ENCODE peak calls at places on chromosomes 4 and X, in six cellular contexts. P is K562, V is HepG2, G is GM12878, L is GM12892, T is H1. Z is an unnamed sample.

GRCh38 chr4:8821151-8821950 is 50.3 kb downstream of the HMX1 start:
- DNase-seq in P (no peak), V (no peak), G (no peak), L (peak), T (no peak), Z (no peak)

GRCh38 chrX:65894138-65894537 is 145.7 kb downstream of the VSIG4 start:
- DNase-seq in P (no peak), V (no peak), G (no peak), L (no peak), T (no peak), Z (no peak)

GRCh38 chr4:954211-955020 is 19.0 kb downstream of the DGKQ start:
- DNase-seq in P (no peak), V (no peak), G (no peak), L (no peak), T (no peak), Z (peak)

GRCh38 chr4:68490826-68491457 is 43.7 kb downstream of the TMPRSS11E start:
- DNase-seq in P (no peak), V (no peak), G (no peak), L (no peak), T (no peak), Z (no peak)

GRCh38 chrX:9885150-9885549 is 82.0 kb upstream of the CLDN34 start:
- DNase-seq in P (peak), V (peak), G (no peak), L (peak), T (no peak), Z (peak)

GRCh38 chrX:71282514-71283408 is 674 bp upstream of the NONO start:
- DNase-seq in P (no peak), V (peak), G (no peak), L (no peak), T (no peak), Z (no peak)

GRCh38 chrX:119692241-119693031 is 532 bp downstream of the SEPTIN6 start:
- DNase-seq in P (peak), V (no peak), G (no peak), L (no peak), T (no peak), Z (no peak)

GRCh38 chr4:53022162-53023100 is 160.3 kb downstream of the RASL11B start:
- DNase-seq in P (no peak), V (no peak), G (no peak), L (no peak), T (no peak), Z (no peak)

GRCh38 chr4:169791064-169791463 is 33.3 kb upstream of the HPF1 start:
- DNase-seq in P (no peak), V (no peak), G (no peak), L (no peak), T (no peak), Z (no peak)

GRCh38 chr4:118682928-118683327 is 2.3 kb upstream of the METTL14 start:
- DNase-seq in P (peak), V (peak), G (no peak), L (no peak), T (no peak), Z (no peak)

GRCh38 chr4:4502694-4503311 is 39.0 kb downstream of the STX18 start:
- DNase-seq in P (no peak), V (no peak), G (no peak), L (no peak), T (no peak), Z (no peak)

GRCh38 chr4:5952286-5953002 is 59.6 kb upstream of the CRMP1 start:
- DNase-seq in P (no peak), V (no peak), G (no peak), L (no peak), T (no peak), Z (no peak)

GRCh38 chr4:58766763-58767162 is 1656.6 kb upstream of the IGFBP7 start:
- DNase-seq in P (no peak), V (no peak), G (no peak), L (no peak), T (no peak), Z (no peak)

GRCh38 chr4:106032851-106033286 is 137.6 kb downstream of the NPNT start:
- DNase-seq in P (no peak), V (peak), G (no peak), L (no peak), T (no peak), Z (no peak)

GRCh38 chrX:24186986-24187385 is 37.5 kb downstream of the ZFX start:
- DNase-seq in P (no peak), V (peak), G (no peak), L (no peak), T (no peak), Z (no peak)

GRCh38 chr4:184748251-184748652 is 14.4 kb upstream of the CENPU start:
- DNase-seq in P (no peak), V (no peak), G (no peak), L (no peak), T (no peak), Z (no peak)

GRCh38 chr4:149765630-149766029 is 50.0 kb downstream of the IQCM start:
- DNase-seq in P (no peak), V (no peak), G (no peak), L (no peak), T (no peak), Z (no peak)

GRCh38 chrX:51641421-51642021 is 22.8 kb upstream of the CENPVL3 start:
- DNase-seq in P (peak), V (peak), G (no peak), L (no peak), T (no peak), Z (peak)

GRCh38 chr4:110073045-110073845 is 125.2 kb downstream of the ELOVL6 start:
- DNase-seq in P (no peak), V (no peak), G (no peak), L (no peak), T (no peak), Z (no peak)

GRCh38 chr4:51843309-51844156 is 580 bp downstream of the DCUN1D4 start:
- DNase-seq in P (peak), V (peak), G (no peak), L (peak), T (no peak), Z (peak)

GRCh38 chr4:689498-690122 is 659 bp upstream of the SLC49A3 start:
- DNase-seq in P (no peak), V (no peak), G (no peak), L (no peak), T (no peak), Z (no peak)

GRCh38 chrX:50161143-50161542 is 39.7 kb downstream of the AKAP4 start:
- DNase-seq in P (no peak), V (no peak), G (no peak), L (no peak), T (no peak), Z (no peak)

GRCh38 chr4:7068883-7069282 is 1.0 kb upstream of the GRPEL1 start:
- DNase-seq in P (peak), V (no peak), G (no peak), L (no peak), T (no peak), Z (no peak)

GRCh38 chr4:74109894-74110605 is 11.1 kb upstream of the CXCL2 start:
- DNase-seq in P (no peak), V (no peak), G (no peak), L (no peak), T (no peak), Z (no peak)

GRCh38 chr4:110424144-110424543 is 51.8 kb upstream of the ENPEP start:
- DNase-seq in P (no peak), V (no peak), G (no peak), L (no peak), T (no peak), Z (no peak)

GRCh38 chr4:182901337-182901736 is 15.8 kb downstream of the DCTD start:
- DNase-seq in P (no peak), V (no peak), G (no peak), L (no peak), T (no peak), Z (no peak)

GRCh38 chr4:19104176-19104575 is 1082.6 kb upstream of the LCORL start:
- DNase-seq in P (no peak), V (no peak), G (no peak), L (no peak), T (no peak), Z (no peak)

GRCh38 chr4:10926025-10926424 is 241.5 kb upstream of the CLNK start:
- DNase-seq in P (no peak), V (no peak), G (no peak), L (no peak), T (no peak), Z (no peak)

GRCh38 chrX:134375691-134376090 is 84.3 kb upstream of the HPRT1 start:
- DNase-seq in P (no peak), V (no peak), G (no peak), L (no peak), T (no peak), Z (no peak)

GRCh38 chr4:17447675-17448298 is 64.1 kb downstream of the QDPR start:
- DNase-seq in P (peak), V (peak), G (peak), L (no peak), T (no peak), Z (peak)

GRCh38 chr4:94165256-94165655 is 42.4 kb upstream of the SMARCAD1 start:
- DNase-seq in P (no peak), V (peak), G (no peak), L (no peak), T (peak), Z (no peak)

GRCh38 chr4:60897415-60897814 is 302.7 kb upstream of the ADGRL3 start:
- DNase-seq in P (no peak), V (no peak), G (no peak), L (no peak), T (no peak), Z (no peak)

GRCh38 chr4:6472387-6473263 is at the start of gene PPP2R2C:
- DNase-seq in P (peak), V (no peak), G (no peak), L (no peak), T (no peak), Z (no peak)

GRCh38 chr4:138053601-138054322 is 188.4 kb downstream of the SLC7A11 start:
- DNase-seq in P (no peak), V (no peak), G (no peak), L (no peak), T (no peak), Z (no peak)

GRCh38 chr4:92483341-92483740 is 179.6 kb downstream of the GRID2 start:
- DNase-seq in P (no peak), V (no peak), G (no peak), L (no peak), T (no peak), Z (no peak)

GRCh38 chrX:130118941-130119640 is 8.8 kb upstream of the ELF4 start:
- DNase-seq in P (no peak), V (no peak), G (no peak), L (no peak), T (no peak), Z (no peak)

GRCh38 chrX:69504626-69505612 is 793 bp downstream of the NALF2 start:
- DNase-seq in P (no peak), V (no peak), G (no peak), L (no peak), T (no peak), Z (no peak)

GRCh38 chrX:69505772-69506616 is 1.9 kb downstream of the NALF2 start:
- DNase-seq in P (no peak), V (no peak), G (no peak), L (no peak), T (no peak), Z (no peak)

GRCh38 chrX:69503228-69503834 is 795 bp upstream of the NALF2 start:
- DNase-seq in P (no peak), V (peak), G (no peak), L (no peak), T (no peak), Z (no peak)

GRCh38 chrX:69501433-69501832 is 2.7 kb upstream of the NALF2 start:
- DNase-seq in P (no peak), V (peak), G (no peak), L (no peak), T (no peak), Z (no peak)

GRCh38 chrX:69503835-69504625 is at the start of gene NALF2:
- DNase-seq in P (peak), V (peak), G (no peak), L (no peak), T (no peak), Z (no peak)
- TF ChIP-seq POLR2A in P (no peak), V (peak), G (no peak), L (no peak), T (no peak), Z (no peak)

GRCh38 chr4:99305638-99306380 is 15.0 kb upstream of the ADH1A start:
- DNase-seq in P (no peak), V (no peak), G (no peak), L (no peak), T (no peak), Z (no peak)

GRCh38 chr4:99301376-99302164 is 10.8 kb upstream of the ADH1A start:
- DNase-seq in P (no peak), V (no peak), G (no peak), L (no peak), T (no peak), Z (no peak)

DNA sequence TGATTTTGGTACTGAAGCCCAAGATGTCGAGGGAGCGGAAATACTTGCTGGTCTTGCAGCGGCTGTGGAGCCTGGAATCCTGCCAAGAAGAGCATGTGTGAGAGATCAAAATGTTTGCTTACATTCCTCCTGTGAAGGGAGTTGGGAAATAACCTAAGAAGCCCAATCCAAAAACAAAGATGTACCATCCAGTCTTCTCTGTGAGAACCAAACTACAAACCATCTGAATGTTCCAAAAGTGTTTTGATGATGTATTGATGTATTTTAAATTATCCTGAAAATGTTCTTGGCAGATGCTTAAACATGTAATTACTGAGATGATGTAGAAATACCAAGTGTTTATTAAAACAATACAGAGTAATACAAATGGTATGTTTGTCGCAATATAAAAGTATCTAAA is 10.1 kb upstream of the ADH1A start:
- DNase-seq in P (peak), V (peak), G (no peak), L (no peak), T (no peak), Z (no peak)
- TF ChIP-seq TAF1 in P (no peak), V (no peak), G (no peak), L (no peak), T (no peak), Z (no peak)

DNA sequence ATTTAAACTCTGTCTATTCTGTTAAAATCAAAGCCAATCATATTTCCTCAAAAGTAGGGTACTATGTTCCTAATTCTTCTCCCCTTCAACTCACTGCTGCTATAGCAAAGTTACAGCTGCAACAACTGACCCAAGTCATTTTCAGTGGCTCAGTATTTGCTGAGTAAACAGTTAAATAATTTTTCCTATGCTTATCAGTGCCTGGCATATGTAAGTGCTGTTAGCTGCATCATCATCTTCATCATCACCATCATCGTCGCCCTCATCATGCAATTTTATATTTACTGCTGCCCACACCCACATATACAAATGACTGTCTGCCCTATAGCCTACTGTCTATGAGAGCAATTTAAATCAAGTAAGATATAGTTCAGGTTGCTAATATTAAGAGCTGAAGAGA is 21.9 kb downstream of the COQ2 start:
- DNase-seq in P (peak), V (no peak), G (no peak), L (no peak), T (no peak), Z (no peak)
- TF ChIP-seq POLR2A in P (no peak), V (no peak), G (no peak), L (no peak), T (no peak), Z (no peak)

GRCh38 chrX:1524874-1525582 is 12.0 kb downstream of the P2RY8 start:
- DNase-seq in P (no peak), V (no peak), G (no peak), L (no peak), T (no peak), Z (no peak)
- TF ChIP-seq TAF1 in P (no peak), V (no peak), G (no peak), L (no peak), T (no peak), Z (no peak)

GRCh38 chr4:159723341-159724048 is 620.6 kb downstream of the RAPGEF2 start:
- DNase-seq in P (no peak), V (no peak), G (no peak), L (no peak), T (no peak), Z (no peak)

GRCh38 chr4:159722918-159723317 is 620.0 kb downstream of the RAPGEF2 start:
- DNase-seq in P (no peak), V (no peak), G (no peak), L (no peak), T (no peak), Z (no peak)

GRCh38 chr4:159722052-159722451 is 619.2 kb downstream of the RAPGEF2 start:
- DNase-seq in P (no peak), V (no peak), G (no peak), L (no peak), T (no peak), Z (no peak)

DNA sequence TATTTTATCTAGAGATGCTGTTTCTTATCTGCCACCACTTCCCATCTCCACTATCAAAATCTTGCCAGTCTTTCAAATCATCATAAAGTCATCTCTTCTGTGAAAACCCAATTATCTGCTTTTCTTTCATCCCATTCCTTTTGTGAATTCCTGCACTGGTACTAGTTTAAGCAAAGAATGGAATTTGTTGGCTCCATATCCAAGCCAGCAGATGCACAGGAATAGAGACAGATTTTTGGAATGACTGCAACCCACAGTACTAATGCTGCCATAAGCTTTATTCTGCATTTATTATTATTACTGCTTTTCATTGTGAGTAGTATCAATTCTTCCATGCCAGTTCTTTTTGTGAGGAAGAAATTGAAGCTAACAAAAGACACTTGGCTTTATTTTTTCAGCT is 616.7 kb downstream of the RAPGEF2 start:
- DNase-seq in P (no peak), V (no peak), G (no peak), L (no peak), T (no peak), Z (no peak)
- TF ChIP-seq POLR2A in P (no peak), V (no peak), G (no peak), L (no peak), T (no peak), Z (no peak)

GRCh38 chr4:26263165-26263564 is 57.6 kb upstream of the RBPJ start:
- DNase-seq in P (peak), V (no peak), G (no peak), L (no peak), T (no peak), Z (no peak)

GRCh38 chr4:26268246-26268645 is 52.6 kb upstream of the RBPJ start:
- DNase-seq in P (no peak), V (no peak), G (no peak), L (no peak), T (no peak), Z (no peak)

GRCh38 chr4:26269038-26269437 is 51.8 kb upstream of the RBPJ start:
- DNase-seq in P (no peak), V (no peak), G (no peak), L (no peak), T (no peak), Z (no peak)

GRCh38 chr4:26264109-26264508 is 56.7 kb upstream of the RBPJ start:
- DNase-seq in P (no peak), V (no peak), G (no peak), L (no peak), T (no peak), Z (no peak)

GRCh38 chr4:26267087-26267486 is 53.7 kb upstream of the RBPJ start:
- DNase-seq in P (no peak), V (no peak), G (no peak), L (no peak), T (no peak), Z (no peak)
- TF ChIP-seq TAF1 in P (no peak), V (no peak), G (no peak), L (no peak), T (no peak), Z (no peak)

DNA sequence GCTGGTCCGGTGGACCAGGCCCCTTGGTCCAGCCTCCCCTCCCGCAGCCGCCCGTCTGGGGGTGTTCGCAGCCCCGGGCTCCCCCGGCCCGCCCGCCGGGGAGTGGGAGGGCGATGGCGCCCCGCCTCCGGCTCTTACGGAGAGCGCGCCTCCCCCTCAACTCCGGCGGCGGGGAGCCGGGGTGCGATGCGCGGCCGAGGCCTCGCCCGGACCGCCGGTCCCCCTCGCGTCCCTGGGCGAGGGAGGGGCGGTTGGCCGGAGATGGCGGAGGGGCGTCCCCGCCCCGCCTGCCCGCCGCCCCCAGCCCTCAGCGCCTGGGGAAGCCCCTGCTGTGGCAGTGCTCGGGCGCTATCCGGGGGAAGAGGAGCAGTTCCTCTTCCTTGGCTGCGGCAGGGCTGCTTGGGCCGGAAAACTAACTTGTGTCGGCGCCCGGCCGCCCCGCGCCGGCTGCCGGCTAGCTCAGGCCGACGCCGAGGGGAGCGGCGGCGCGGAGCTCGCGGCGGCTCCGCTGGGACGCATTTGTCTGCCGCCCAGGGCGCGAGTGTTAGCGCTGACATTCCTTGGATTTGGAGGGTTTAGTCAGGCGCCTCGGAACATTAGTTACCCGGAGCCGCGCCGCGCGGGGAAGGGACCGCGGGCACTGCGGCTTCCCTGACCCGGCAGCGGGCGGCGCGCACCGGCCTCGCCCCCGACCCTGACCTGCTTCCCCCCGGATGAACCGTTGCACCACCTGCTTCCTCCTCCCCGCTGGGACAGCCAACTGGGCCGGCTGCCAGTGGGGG is 1.0 kb downstream of the GALNT7 start:
- DNase-seq in P (peak), V (no peak), G (no peak), L (peak), T (no peak), Z (peak)
- TF ChIP-seq POLR2A in P (no peak), V (no peak), G (peak), L (peak), T (no peak), Z (no peak)

GRCh38 chr4:26779674-26780073 is 81.0 kb upstream of the STIM2 start:
- DNase-seq in P (no peak), V (no peak), G (no peak), L (no peak), T (no peak), Z (no peak)
- TF ChIP-seq TAF1 in P (no peak), V (no peak), G (no peak), L (no peak), T (no peak), Z (no peak)

GRCh38 chrX:63754860-63755579 is 30.0 kb downstream of the ARHGEF9 start:
- DNase-seq in P (peak), V (peak), G (peak), L (peak), T (peak), Z (peak)
- TF ChIP-seq POLR2A in P (no peak), V (no peak), G (peak), L (peak), T (peak), Z (peak)

GRCh38 chrX:103734125-103734760 is 23.5 kb downstream of the TMEM31 start:
- DNase-seq in P (no peak), V (no peak), G (no peak), L (no peak), T (no peak), Z (no peak)
- TF ChIP-seq TAF1 in P (no peak), V (no peak), G (no peak), L (no peak), T (no peak), Z (no peak)